ENCODE peak calls at places on chromosomes 7 and 10, in nine cellular contexts. D, B, I, G, Q, O, U, P and K are unnamed samples.

GRCh38 chr10:76353124-76353851 is 921.9 kb downstream of the LRMDA start:
- DNase-seq in D (peak; percentile 24), B (no peak), I (no peak), G (no peak), Q (no peak), O (peak; percentile 37), U (no peak), P (no peak), K (no peak)

GRCh38 chr7:38429057-38429456 is 155.6 kb upstream of the TARP start:
- DNase-seq in D (no peak), B (no peak), I (no peak), G (no peak), Q (no peak), O (no peak), U (no peak), P (no peak), K (no peak)

GRCh38 chr7:28355553-28356319 is 56.6 kb upstream of the CREB5 start:
- DNase-seq in D (no peak), B (no peak), I (no peak), G (no peak), Q (no peak), O (no peak), U (no peak), P (no peak), K (no peak)

GRCh38 chr10:14022052-14022451 is 308.7 kb downstream of the FRMD4A start:
- DNase-seq in D (no peak), B (no peak), I (no peak), G (no peak), Q (no peak), O (no peak), U (no peak), P (no peak), K (no peak)

GRCh38 chr10:18104223-18104872 is 35.9 kb upstream of the CACNB2 start:
- DNase-seq in D (peak; percentile 41), B (peak; percentile 52), I (no peak), G (peak; percentile 64), Q (no peak), O (peak; percentile 52), U (no peak), P (no peak), K (peak; percentile 16)

GRCh38 chr7:139696547-139696946 is 81.3 kb downstream of the HIPK2 start:
- DNase-seq in D (no peak), B (no peak), I (no peak), G (no peak), Q (no peak), O (no peak), U (no peak), P (no peak), K (no peak)

GRCh38 chr10:70458329-70459060 is 17.0 kb upstream of the NODAL start:
- DNase-seq in D (peak; percentile 78), B (no peak), I (no peak), G (peak; percentile 45), Q (peak; percentile 83), O (peak; percentile 79), U (peak; percentile 93), P (peak; percentile 46), K (no peak)

GRCh38 chr10:95339863-95340262 is 49.1 kb upstream of the PDLIM1 start:
- DNase-seq in D (no peak), B (no peak), I (no peak), G (no peak), Q (no peak), O (no peak), U (no peak), P (no peak), K (no peak)

GRCh38 chr10:124381011-124381591 is 37.6 kb downstream of the OAT start:
- DNase-seq in D (no peak), B (no peak), I (no peak), G (no peak), Q (no peak), O (peak; percentile 26), U (no peak), P (no peak), K (no peak)

GRCh38 chr7:97064972-97065587 is 40.4 kb upstream of the DLX5 start:
- DNase-seq in D (no peak), B (peak; percentile 59), I (no peak), G (no peak), Q (no peak), O (peak; percentile 54), U (no peak), P (no peak), K (no peak)

GRCh38 chr7:64992971-64993370 is 2.1 kb upstream of the ZNF117 start:
- DNase-seq in D (no peak), B (no peak), I (no peak), G (no peak), Q (no peak), O (no peak), U (no peak), P (no peak), K (no peak)

GRCh38 chr7:64993901-64994300 is 3.1 kb upstream of the ZNF117 start:
- DNase-seq in D (no peak), B (no peak), I (no peak), G (no peak), Q (no peak), O (no peak), U (no peak), P (no peak), K (no peak)

GRCh38 chr7:64990936-64991335 is at the start of gene ZNF117:
- DNase-seq in D (no peak), B (no peak), I (no peak), G (no peak), Q (no peak), O (no peak), U (no peak), P (no peak), K (no peak)

DNA sequence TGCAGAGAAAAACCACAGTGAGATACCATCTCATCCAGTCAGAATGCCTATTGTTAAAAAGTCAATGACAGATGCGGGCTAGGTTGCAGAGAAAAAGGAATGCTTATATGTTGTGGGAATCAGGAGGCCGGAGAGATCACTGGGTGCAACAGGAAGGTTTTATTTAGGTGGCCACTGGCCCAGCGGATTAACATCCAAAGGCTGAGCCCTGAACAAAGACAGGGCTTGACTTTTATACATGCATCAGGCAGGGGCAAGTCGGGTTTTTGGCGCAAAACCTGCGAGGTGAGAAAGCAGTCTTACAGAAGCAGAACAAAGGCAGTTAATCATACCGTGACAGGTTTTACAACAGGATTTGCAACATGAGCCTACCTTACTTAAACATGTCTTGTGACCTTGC is 620 bp downstream of the ZNF117 start:
- DNase-seq in D (no peak), B (no peak), I (no peak), G (no peak), Q (no peak), O (no peak), U (no peak), P (no peak), K (no peak)
- H3K9me3 ChIP-seq in D (peaks cover 17% of the 10 kb centered on the region), B (peaks cover 60% of the 10 kb centered on the region), I (peaks cover 17% of the 10 kb centered on the region), G (no peaks in the 10 kb centered on the region), Q (peaks cover 100% of the 10 kb centered on the region), O (no peaks in the 10 kb centered on the region), U (peaks cover 18% of the 10 kb centered on the region), P (peaks cover 45% of the 10 kb centered on the region), K (peaks cover 8% of the 10 kb centered on the region)

DNA sequence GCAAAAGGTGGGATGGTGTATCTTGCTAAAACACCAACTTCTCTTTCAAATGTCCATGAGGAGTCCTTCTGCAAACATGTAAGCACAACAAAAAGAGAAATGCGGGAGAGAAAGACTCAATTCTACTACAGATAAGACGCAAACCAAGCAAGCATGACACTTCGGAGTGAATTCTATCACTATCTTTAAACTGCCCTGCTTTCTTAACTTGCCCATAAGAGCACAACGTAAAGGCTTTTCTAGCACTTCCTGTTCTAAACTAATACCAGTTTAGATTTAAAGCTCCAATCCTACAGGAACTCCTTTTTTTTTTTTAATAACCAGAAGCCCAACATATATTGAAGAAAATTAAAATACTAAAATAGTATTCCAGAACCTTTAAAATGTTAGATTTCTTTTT is 8.4 kb downstream of the RHEB start:
- DNase-seq in D (no peak), B (no peak), I (no peak), G (no peak), Q (no peak), O (no peak), U (no peak), P (no peak), K (no peak)
- H3K9me3 ChIP-seq in D (no peaks in the 10 kb centered on the region), B (no peaks in the 10 kb centered on the region), I (no peaks in the 10 kb centered on the region), G (no peaks in the 10 kb centered on the region), Q (no peaks in the 10 kb centered on the region), O (no peaks in the 10 kb centered on the region), U (no peaks in the 10 kb centered on the region), P (no peaks in the 10 kb centered on the region), K (no peaks in the 10 kb centered on the region)

GRCh38 chr7:158263110-158263963 is 324.3 kb downstream of the PTPRN2 start:
- DNase-seq in D (no peak), B (no peak), I (no peak), G (no peak), Q (peak; percentile 44), O (no peak), U (no peak), P (no peak), K (no peak)
- H3K9me3 ChIP-seq in D (no peaks in the 10 kb centered on the region), B (peaks cover 5% of the 10 kb centered on the region), I (no peaks in the 10 kb centered on the region), G (no peaks in the 10 kb centered on the region), Q (no peaks in the 10 kb centered on the region), O (peaks cover 9% of the 10 kb centered on the region), U (no peaks in the 10 kb centered on the region), P (no peaks in the 10 kb centered on the region), K (no peaks in the 10 kb centered on the region)

DNA sequence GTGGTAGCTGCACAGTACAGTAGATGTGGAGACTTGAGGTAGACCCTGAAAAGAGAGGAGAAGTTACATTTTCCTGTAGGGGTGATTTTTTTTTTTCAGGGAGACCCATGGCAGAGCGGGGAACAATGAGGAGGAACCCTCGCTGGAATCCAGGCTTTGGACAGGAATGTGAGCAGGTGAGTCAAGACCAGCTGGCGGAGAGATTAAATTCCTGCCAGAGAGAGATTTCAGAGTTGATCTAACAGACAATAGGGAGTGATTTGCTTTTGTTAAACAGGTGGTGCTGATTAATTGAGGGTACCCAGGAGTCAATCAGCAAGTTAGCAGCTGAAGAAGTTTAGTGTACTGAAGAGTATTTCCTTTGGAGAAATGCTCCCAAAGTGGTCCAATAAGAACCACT is 41.6 kb upstream of the MINDY3 start:
- DNase-seq in D (no peak), B (no peak), I (no peak), G (no peak), Q (no peak), O (no peak), U (no peak), P (no peak), K (no peak)
- H3K9me3 ChIP-seq in D (no peaks in the 10 kb centered on the region), B (no peaks in the 10 kb centered on the region), I (no peaks in the 10 kb centered on the region), G (no peaks in the 10 kb centered on the region), Q (no peaks in the 10 kb centered on the region), O (no peaks in the 10 kb centered on the region), U (no peaks in the 10 kb centered on the region), P (no peaks in the 10 kb centered on the region), K (no peaks in the 10 kb centered on the region)